ENCODE peak calls at places on chromosomes 3 and 15, in nine cellular contexts. P is heart left ventricle, I is endothelial cell of umbilical vein, D is adrenal gland, M is A549, R is H54, U is sigmoid colon, Q is uterus, C is Peyer's patch. B is an unnamed sample.

GRCh38 chr3:184676927-184677326 is 34.9 kb downstream of the MAGEF1 start:
- DNase-seq in D (no peak), P (no peak), C (no peak), Q (no peak), U (no peak), R (no peak), M (no peak), I (no peak), B (no peak)

GRCh38 chr3:186871403-186871924 is 29.0 kb downstream of the ADIPOQ start:
- DNase-seq in U (no peak), Q (no peak), D (no peak), I (peak; percentile 94), M (no peak), R (no peak), C (no peak), P (no peak), B (no peak)

GRCh38 chr15:38186505-38186904 is 66.1 kb upstream of the SPRED1 start:
- DNase-seq in D (no peak), C (no peak), R (no peak), I (no peak), U (no peak), P (no peak), M (no peak), Q (no peak), B (no peak)

GRCh38 chr15:63601026-63601726 is 4.0 kb downstream of the FBXL22 start:
- DNase-seq in C (peak; percentile 67), I (peak; percentile 33), D (peak; percentile 54), Q (no peak), U (peak; percentile 71), M (peak; percentile 61), R (no peak), P (peak; percentile 72), B (no peak)

GRCh38 chr15:60212536-60212935 is 185.2 kb downstream of the ANXA2 start:
- DNase-seq in Q (no peak), U (no peak), R (peak; percentile 5), I (no peak), D (no peak), M (no peak), C (no peak), P (peak; percentile 54), B (no peak)

GRCh38 chr3:154235330-154235729 is 89.0 kb downstream of the DHX36 start:
- DNase-seq in Q (no peak), R (no peak), P (no peak), U (no peak), M (no peak), I (no peak), C (no peak), D (no peak), B (no peak)

GRCh38 chr3:83968386-83968785 is 990.4 kb upstream of the CADM2 start:
- DNase-seq in Q (no peak), P (no peak), I (no peak), D (no peak), R (no peak), U (no peak), C (no peak), M (no peak), B (no peak)

GRCh38 chr15:58392611-58393161 is 39.1 kb upstream of the LIPC start:
- DNase-seq in I (no peak), Q (no peak), U (no peak), C (no peak), M (no peak), R (no peak), D (no peak), P (no peak), B (no peak)

GRCh38 chr3:46901591-46902187 is 24.2 kb downstream of the PTH1R start:
- DNase-seq in C (no peak), D (no peak), M (no peak), P (no peak), R (no peak), Q (no peak), I (no peak), U (no peak), B (no peak)

GRCh38 chr3:75224419-75224818 is 439.7 kb upstream of the FRG2C start:
- DNase-seq in R (no peak), Q (no peak), I (no peak), P (no peak), U (no peak), D (no peak), C (no peak), M (no peak), B (no peak)

GRCh38 chr15:88465633-88466219 is 1.5 kb downstream of the MRPL46 start:
- DNase-seq in I (peak; percentile 64), Q (no peak), R (no peak), P (no peak), U (no peak), C (no peak), M (no peak), D (peak; percentile 83), B (no peak)

GRCh38 chr15:88463870-88464532 is 3.2 kb downstream of the MRPL46 start:
- DNase-seq in Q (no peak), D (no peak), M (no peak), R (no peak), I (no peak), C (no peak), U (no peak), P (no peak), B (no peak)

GRCh38 chr15:88467935-88468528 is 524 bp downstream of the MRPS11 start:
- DNase-seq in P (no peak), D (no peak), M (no peak), R (no peak), Q (no peak), U (no peak), C (no peak), I (peak; percentile 39), B (no peak)

GRCh38 chr15:88469321-88469720 is 1.8 kb downstream of the MRPS11 start:
- DNase-seq in P (no peak), Q (no peak), U (no peak), M (no peak), D (no peak), C (no peak), R (no peak), I (no peak), B (no peak)

DNA sequence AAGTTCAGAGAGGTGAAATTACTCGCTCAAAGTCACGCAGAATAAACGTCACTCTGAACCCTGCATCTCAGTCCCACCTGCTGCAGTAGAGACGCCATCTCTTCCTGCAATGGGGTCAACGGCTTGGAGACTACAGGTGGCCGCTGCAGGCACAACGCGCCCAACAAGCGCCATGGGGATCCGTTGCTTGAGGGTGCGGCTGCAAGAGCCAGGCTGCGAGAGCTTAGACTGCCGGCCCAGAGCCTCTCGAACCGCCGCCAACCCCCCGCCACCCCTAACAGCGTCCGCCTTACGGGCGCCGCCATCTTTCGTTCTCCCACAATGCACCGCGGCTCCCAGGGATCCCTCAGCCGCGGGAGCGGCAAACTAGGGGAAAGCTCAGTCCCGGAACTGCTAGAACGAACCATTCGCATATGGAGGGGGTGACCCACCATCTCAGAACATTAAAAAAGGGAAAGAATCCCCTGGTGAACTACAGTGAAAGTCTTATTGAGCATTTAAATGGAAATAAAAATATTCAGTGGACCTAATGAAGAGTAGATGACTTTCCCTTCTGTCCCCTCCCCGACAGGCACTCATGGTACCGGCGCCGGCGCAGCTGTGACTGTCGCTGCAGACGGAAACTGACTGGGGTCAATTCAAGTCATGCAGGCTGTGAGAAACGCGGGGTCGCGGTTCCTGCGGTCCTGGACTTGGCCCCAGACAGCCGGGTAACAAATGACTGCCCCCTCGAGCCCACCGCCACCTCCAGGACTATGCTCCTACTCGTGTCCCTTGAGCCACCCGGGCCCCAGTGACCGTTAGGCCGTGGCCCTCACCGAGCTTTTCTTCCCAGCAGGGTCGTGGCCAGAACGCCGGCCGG is at the start of the genes MRPL46 and MRPS11:
- DNase-seq in M (peak; percentile 91), Q (peak; percentile 83), R (peak; percentile 61), C (peak; percentile 95), I (peak; percentile 92), P (peak; percentile 93), D (peak; percentile 85), U (peak; percentile 91), B (peak; percentile 94)
- TF ChIP-seq POLR2A in M (peak; percentile 69), Q (peak; percentile 22), R (peak; percentile 80), C (no peak), I (peak; percentile 87), P (peak; percentile 23), D (peak; percentile 82), U (no peak), B (no peak)

GRCh38 chr15:31323627-31324026 is 3.0 kb upstream of the KLF13 start:
- DNase-seq in D (no peak), R (no peak), M (no peak), Q (no peak), C (no peak), I (no peak), U (no peak), P (no peak), B (no peak)

GRCh38 chr15:31325976-31326728 is 483 bp upstream of the KLF13 start:
- DNase-seq in Q (peak; percentile 98), I (peak; percentile 98), R (peak; percentile 99), C (peak; percentile 99), D (peak; percentile 98), M (peak; percentile 98), U (peak; percentile 99), P (peak; percentile 100), B (peak; percentile 98)

GRCh38 chr15:31325432-31325975 is 1.1 kb upstream of the KLF13 start:
- DNase-seq in M (peak; percentile 43), Q (peak; percentile 76), C (peak; percentile 89), P (peak; percentile 91), I (no peak), D (peak; percentile 67), R (peak; percentile 41), U (peak; percentile 89), B (peak; percentile 84)

GRCh38 chr15:31326729-31327673 is at the start of gene KLF13:
- DNase-seq in R (peak; percentile 66), D (peak; percentile 57), I (no peak), C (peak; percentile 85), P (peak; percentile 88), U (peak; percentile 85), M (peak; percentile 54), Q (no peak), B (peak; percentile 70)

GRCh38 chr15:31324739-31325431 is 1.8 kb upstream of the KLF13 start:
- DNase-seq in Q (no peak), P (no peak), I (no peak), C (no peak), U (no peak), D (no peak), R (no peak), M (no peak), B (no peak)
- TF ChIP-seq POLR2A in Q (no peak), P (no peak), I (no peak), C (no peak), U (no peak), D (no peak), R (no peak), M (no peak), B (no peak)

GRCh38 chr15:98649996-98650870 is 1.9 kb downstream of the IGF1R start:
- DNase-seq in R (no peak), D (peak; percentile 62), U (no peak), M (no peak), P (peak; percentile 78), Q (peak; percentile 41), C (peak; percentile 58), I (peak; percentile 24), B (peak; percentile 67)
- TF ChIP-seq POLR2A in R (no peak), D (peak; percentile 65), U (peak; percentile 24), M (no peak), P (peak; percentile 31), Q (peak; percentile 30), C (no peak), I (peak; percentile 27), B (no peak)

DNA sequence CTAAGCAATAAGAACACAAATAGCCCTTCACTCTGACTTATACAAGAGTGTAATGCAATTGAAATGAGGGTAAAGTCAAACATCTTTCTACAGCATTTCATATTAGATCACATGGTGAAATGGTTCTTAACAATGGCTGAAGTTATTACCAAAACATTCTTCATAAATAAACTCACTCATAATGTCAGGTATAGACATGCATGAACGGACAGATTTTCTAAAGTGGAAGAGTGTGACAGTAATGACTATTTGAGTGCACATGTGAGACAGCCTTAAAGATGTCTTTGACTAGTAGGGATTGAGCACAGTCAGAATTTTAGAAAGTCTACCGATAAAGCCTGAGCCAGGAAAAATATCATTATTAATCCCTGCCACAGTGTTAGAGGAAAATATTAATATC is 471.0 kb downstream of the ZPLD1 start:
- DNase-seq in U (no peak), P (no peak), I (no peak), D (no peak), Q (no peak), R (no peak), C (no peak), M (no peak), B (no peak)
- TF ChIP-seq POLR2A in U (no peak), P (no peak), I (no peak), D (no peak), Q (no peak), R (no peak), C (no peak), M (no peak), B (no peak)